ENCODE peak calls at places on chromosome 20, in eight cellular contexts. A is cardiac muscle cell; O is left lung; K is CD4-positive, alpha-beta memory T cell; W is H1; N is colonic mucosa; V is stomach; L is fibroblast of lung. S is an unnamed sample.

GRCh38 chr20:40197744-40198143 is 491.3 kb downstream of the MAFB start:
- DNase-seq in K (no peak), N (no peak), V (no peak), A (no peak), W (no peak), L (peak), O (no peak), S (no peak)

GRCh38 chr20:33010674-33011449 is 3.4 kb downstream of the BPIFB2 start:
- DNase-seq in O (no peak), V (no peak), L (no peak), N (no peak), W (no peak), K (no peak), A (no peak), S (no peak)

GRCh38 chr20:47357296-47358051 is 975 bp upstream of the ZMYND8 start:
- DNase-seq in A (peak), N (peak), K (peak), W (no peak), V (peak), L (peak), O (peak), S (peak)

GRCh38 chr20:51440589-51440988 is 101.9 kb downstream of the NFATC2 start:
- DNase-seq in K (no peak), N (no peak), V (no peak), A (no peak), W (no peak), O (no peak), L (no peak), S (no peak)

GRCh38 chr20:54044156-54044555 is 26.2 kb downstream of the BCAS1 start:
- DNase-seq in L (peak), A (no peak), O (no peak), N (no peak), V (no peak), K (no peak), W (no peak), S (no peak)

GRCh38 chr20:36144336-36144735 is 10.2 kb upstream of the EPB41L1 start:
- DNase-seq in V (no peak), N (no peak), O (no peak), K (no peak), L (no peak), W (no peak), A (no peak), S (no peak)

GRCh38 chr20:9397928-9398327 is 116.5 kb upstream of the LAMP5 start:
- DNase-seq in A (no peak), L (no peak), V (no peak), N (no peak), W (no peak), O (no peak), K (no peak), S (no peak)

GRCh38 chr20:1336699-1337387 is 7.9 kb upstream of the SDCBP2 start:
- DNase-seq in W (no peak), N (peak), V (peak), O (peak), A (no peak), K (no peak), L (peak), S (peak)

GRCh38 chr20:24547967-24548366 is 78.5 kb downstream of the SYNDIG1 start:
- DNase-seq in A (no peak), K (no peak), V (no peak), O (no peak), W (no peak), L (no peak), N (no peak), S (no peak)

GRCh38 chr20:24991897-24992419 is 593 bp downstream of the APMAP start:
- DNase-seq in L (peak), W (no peak), N (peak), A (peak), K (no peak), O (peak), V (peak), S (peak)

GRCh38 chr20:57544838-57545564 is 15.9 kb upstream of the PCK1 start:
- DNase-seq in K (no peak), N (peak), L (no peak), O (no peak), V (no peak), A (no peak), W (no peak), S (no peak)

GRCh38 chr20:59317332-59317731 is 16.9 kb downstream of the EDN3 start:
- DNase-seq in L (no peak), W (no peak), N (no peak), A (no peak), K (no peak), O (no peak), V (no peak), S (no peak)

GRCh38 chr20:1029980-1030379 is 27.9 kb upstream of the RSPO4 start:
- DNase-seq in V (no peak), K (no peak), N (no peak), A (no peak), O (no peak), L (no peak), W (no peak), S (no peak)

GRCh38 chr20:46260480-46260879 is 47.8 kb downstream of the CDH22 start:
- DNase-seq in A (no peak), K (no peak), L (no peak), N (no peak), V (no peak), W (no peak), O (no peak), S (no peak)

GRCh38 chr20:45934046-45934586 is 367 bp upstream of the PCIF1 start:
- DNase-seq in A (peak), K (no peak), L (peak), V (peak), O (peak), W (peak), N (peak), S (no peak)

GRCh38 chr20:32753731-32754130 is 8.5 kb upstream of the DNMT3B start:
- DNase-seq in V (no peak), A (no peak), L (no peak), W (no peak), K (no peak), O (no peak), N (no peak), S (no peak)

GRCh38 chr20:40286991-40287531 is 402.0 kb downstream of the MAFB start:
- DNase-seq in V (peak), N (peak), W (no peak), O (no peak), A (no peak), K (no peak), L (no peak), S (no peak)

GRCh38 chr20:8394308-8394945 is 262.4 kb downstream of the PLCB1 start:
- DNase-seq in O (no peak), A (no peak), K (no peak), N (no peak), V (no peak), L (peak), W (no peak), S (no peak)

GRCh38 chr20:2708665-2709064 is 16.1 kb downstream of the EBF4 start:
- DNase-seq in O (no peak), V (no peak), N (no peak), K (no peak), W (no peak), L (no peak), A (no peak), S (no peak)

GRCh38 chr20:43507150-43508080 is at the start of gene L3MBTL1:
- DNase-seq in W (no peak), V (peak), L (peak), N (peak), O (peak), K (no peak), A (peak), S (no peak)

GRCh38 chr20:24034820-24035219 is 46.2 kb upstream of the GGTLC1 start:
- DNase-seq in A (no peak), N (no peak), O (no peak), V (no peak), L (no peak), W (no peak), K (no peak), S (no peak)

GRCh38 chr20:32560989-32561830 is 23.9 kb downstream of the NOL4L start:
- DNase-seq in K (no peak), O (no peak), V (no peak), N (no peak), L (no peak), W (no peak), A (peak), S (no peak)

GRCh38 chr20:44644384-44645131 is 6.9 kb downstream of the ADA start:
- DNase-seq in W (no peak), K (peak), A (no peak), V (no peak), L (no peak), N (no peak), O (no peak), S (no peak)

GRCh38 chr20:44646023-44646640 is 5.4 kb downstream of the ADA start:
- DNase-seq in W (no peak), A (no peak), V (no peak), O (no peak), N (no peak), L (peak), K (peak), S (no peak)

GRCh38 chr20:44648579-44648978 is 2.9 kb downstream of the ADA start:
- DNase-seq in N (no peak), A (peak), L (no peak), O (no peak), W (no peak), K (no peak), V (no peak), S (no peak)

GRCh38 chr20:44648068-44648467 is 3.4 kb downstream of the ADA start:
- DNase-seq in W (no peak), K (no peak), A (no peak), V (peak), L (no peak), O (no peak), N (no peak), S (no peak)

GRCh38 chr20:44646641-44647274 is 4.7 kb downstream of the ADA start:
- DNase-seq in L (peak), K (no peak), O (no peak), A (no peak), W (no peak), V (no peak), N (no peak), S (no peak)
- H3K27ac ChIP-seq in L (no peak), K (peak), O (peak), A (no peak), W (no peak), V (peak), N (peak), S (peak)

DNA sequence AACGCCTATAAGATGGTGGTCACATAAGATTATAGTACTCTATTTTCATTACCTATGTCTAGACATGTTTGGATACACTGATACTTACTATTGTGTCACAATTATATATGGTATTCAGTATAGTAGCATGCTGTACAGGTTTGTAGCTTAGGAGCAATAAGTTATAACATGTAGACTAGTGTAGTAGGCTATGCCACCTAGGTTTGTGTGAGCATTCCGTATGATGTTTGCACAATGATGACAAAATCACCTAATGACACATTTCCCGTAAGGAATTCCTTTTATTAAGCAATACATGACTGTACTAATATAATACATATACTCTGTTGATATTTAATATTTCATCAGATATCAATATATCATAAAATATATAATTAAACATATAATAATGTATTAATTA is 540.7 kb downstream of the BMP2 start:
- DNase-seq in N (no peak), L (no peak), V (no peak), W (no peak), O (no peak), A (no peak), K (no peak), S (no peak)
- H3K27ac ChIP-seq in N (no peak), L (no peak), V (no peak), W (no peak), O (no peak), A (no peak), K (no peak), S (no peak)

GRCh38 chr20:10596726-10597125 is 77.1 kb downstream of the JAG1 start:
- DNase-seq in L (peak), N (no peak), O (no peak), W (no peak), K (no peak), V (no peak), A (no peak), S (no peak)

GRCh38 chr20:10591956-10592521 is 81.8 kb downstream of the JAG1 start:
- DNase-seq in N (no peak), L (peak), W (no peak), A (no peak), K (no peak), O (no peak), V (no peak), S (no peak)

GRCh38 chr20:10595985-10596384 is 77.8 kb downstream of the JAG1 start:
- DNase-seq in O (no peak), A (no peak), V (no peak), W (no peak), K (no peak), N (no peak), L (no peak), S (no peak)

GRCh38 chr20:10595230-10595629 is 78.6 kb downstream of the JAG1 start:
- DNase-seq in L (no peak), N (no peak), K (no peak), O (no peak), A (no peak), V (no peak), W (no peak), S (no peak)

DNA sequence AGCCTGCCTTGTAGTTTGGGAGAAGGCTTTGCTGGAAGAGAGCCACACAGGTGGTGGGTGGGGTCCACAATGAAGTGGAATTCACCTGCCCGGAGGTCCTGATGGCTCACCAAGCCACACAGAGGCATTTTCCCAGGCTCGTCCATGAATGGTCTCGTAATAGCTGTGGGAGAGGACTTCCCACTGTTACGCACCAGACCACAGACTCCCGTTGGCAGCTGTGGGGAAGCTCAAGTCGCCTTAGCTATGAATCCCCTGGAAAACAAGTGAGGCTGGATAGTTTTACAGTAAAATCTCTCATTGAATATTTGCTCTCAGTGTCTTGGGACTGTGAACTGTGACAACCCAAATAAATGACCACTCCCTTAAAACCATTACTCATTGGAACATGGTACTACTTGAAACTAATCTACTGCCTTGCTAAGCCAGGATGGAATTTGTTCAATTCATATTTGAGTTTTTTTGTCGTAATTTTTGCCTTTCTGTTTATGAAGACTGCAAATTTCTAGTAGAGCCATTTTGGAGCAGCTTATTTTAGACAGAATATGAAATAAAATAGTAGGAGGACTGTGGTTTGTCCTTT is 79.4 kb downstream of the JAG1 start:
- DNase-seq in W (no peak), O (no peak), N (no peak), K (no peak), L (peak), V (no peak), A (no peak), S (no peak)
- H3K27ac ChIP-seq in W (no peak), O (no peak), N (no peak), K (no peak), L (no peak), V (no peak), A (no peak), S (no peak)

DNA sequence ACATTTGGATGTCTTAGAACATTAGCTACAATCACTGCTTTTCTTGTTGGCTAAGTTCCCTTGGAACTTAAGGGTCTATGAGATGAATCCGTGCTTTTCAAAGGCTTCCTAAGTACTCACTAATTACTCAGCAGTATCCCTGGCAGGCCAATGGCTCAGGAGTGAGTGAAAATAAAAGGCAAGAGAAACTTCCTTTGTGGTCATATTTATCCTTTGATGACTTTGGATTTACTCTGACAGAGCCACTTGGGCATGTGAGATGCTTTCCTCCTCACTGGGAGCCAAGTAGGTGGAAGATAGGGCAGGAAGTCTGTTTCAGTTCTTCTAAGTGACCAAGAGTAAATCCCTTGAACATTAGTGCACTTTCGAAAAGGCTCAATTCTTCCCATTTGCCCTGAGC is 224.3 kb upstream of the FOXA2 start:
- DNase-seq in O (no peak), W (no peak), A (no peak), V (no peak), N (no peak), L (no peak), K (no peak), S (no peak)
- H3K27ac ChIP-seq in O (no peak), W (no peak), A (no peak), V (no peak), N (no peak), L (no peak), K (no peak), S (no peak)

GRCh38 chr20:63308218-63308911 is 15.4 kb downstream of the COL20A1 start:
- DNase-seq in V (no peak), A (no peak), O (no peak), N (no peak), W (no peak), K (no peak), L (no peak), S (no peak)
- H3K27ac ChIP-seq in V (no peak), A (no peak), O (no peak), N (no peak), W (no peak), K (no peak), L (no peak), S (no peak)

DNA sequence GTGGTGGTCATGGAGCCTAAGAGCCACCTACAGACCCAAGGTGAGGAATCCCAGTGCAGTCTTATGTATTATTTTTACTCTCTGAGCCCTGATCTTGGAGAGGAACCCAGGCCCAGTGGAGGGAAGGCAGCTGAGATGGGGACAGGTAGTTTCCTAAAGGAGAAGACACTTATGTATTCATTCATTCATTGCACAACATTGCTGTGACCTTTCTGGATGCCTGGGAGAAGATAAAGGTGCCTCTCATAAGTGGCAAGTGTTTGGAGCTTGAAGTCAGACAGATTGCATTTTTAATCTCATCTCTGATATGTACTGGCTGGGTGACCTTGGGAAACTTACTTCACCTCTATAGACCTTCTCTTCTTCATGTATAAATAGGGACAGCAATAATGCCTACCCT is 111.1 kb downstream of the CEBPB start:
- DNase-seq in K (no peak), W (no peak), N (no peak), V (no peak), L (no peak), O (no peak), A (no peak), S (no peak)
- H3K27ac ChIP-seq in K (no peak), W (no peak), N (no peak), V (no peak), L (no peak), O (no peak), A (peak), S (no peak)

S was measured in CD4-positive, CD25-positive, alpha-beta regulatory T cell.